ENCODE peak calls at places on chromosomes 13 and 19, in seven cellular contexts. L, Z, H, V, X, F and O are unnamed samples.

GRCh38 chr13:112657850-112658445 is 31.9 kb upstream of the ATP11A start:
- ATAC-seq in L (no peak), Z (no peak), H (peak; percentile 73), V (no peak), X (no peak), F (no peak), O (no peak)

GRCh38 chr19:5238700-5239099 is 101.9 kb downstream of the PTPRS start:
- ATAC-seq in L (no peak), Z (no peak), H (no peak), V (no peak), X (no peak), F (no peak), O (no peak)

GRCh38 chr13:93450761-93451160 is 224.2 kb downstream of the GPC6 start:
- ATAC-seq in L (no peak), Z (no peak), H (no peak), V (no peak), X (no peak), F (no peak), O (no peak)

GRCh38 chr13:103607995-103608394 is 541.8 kb upstream of the SLC10A2 start:
- ATAC-seq in L (no peak), Z (no peak), H (no peak), V (no peak), X (no peak), F (no peak), O (no peak)

GRCh38 chr13:50805805-50806204 is 37.7 kb downstream of the DLEU7 start:
- ATAC-seq in L (no peak), Z (no peak), H (no peak), V (no peak), X (no peak), F (no peak), O (no peak)

GRCh38 chr13:41032646-41033396 is 13.7 kb upstream of the ELF1 start:
- ATAC-seq in L (no peak), Z (no peak), H (no peak), V (no peak), X (peak; percentile 67), F (no peak), O (no peak)

GRCh38 chr13:111429064-111429558 is 108.7 kb downstream of the TEX29 start:
- ATAC-seq in L (peak; percentile 59), Z (no peak), H (peak; percentile 83), V (no peak), X (peak; percentile 54), F (peak; percentile 87), O (no peak)

GRCh38 chr13:41942462-41943094 is 18.3 kb downstream of the VWA8 start:
- ATAC-seq in L (no peak), Z (no peak), H (peak; percentile 30), V (peak; percentile 83), X (no peak), F (peak; percentile 82), O (no peak)

GRCh38 chr19:34666958-34667265 is 10.0 kb downstream of the SCGB2B2 start:
- ATAC-seq in L (no peak), Z (no peak), H (no peak), V (no peak), X (peak; percentile 18), F (no peak), O (no peak)

GRCh38 chr19:44939668-44940067 is 2.4 kb upstream of the APOC4 start:
- ATAC-seq in L (no peak), Z (no peak), H (no peak), V (no peak), X (no peak), F (no peak), O (no peak)

DNA sequence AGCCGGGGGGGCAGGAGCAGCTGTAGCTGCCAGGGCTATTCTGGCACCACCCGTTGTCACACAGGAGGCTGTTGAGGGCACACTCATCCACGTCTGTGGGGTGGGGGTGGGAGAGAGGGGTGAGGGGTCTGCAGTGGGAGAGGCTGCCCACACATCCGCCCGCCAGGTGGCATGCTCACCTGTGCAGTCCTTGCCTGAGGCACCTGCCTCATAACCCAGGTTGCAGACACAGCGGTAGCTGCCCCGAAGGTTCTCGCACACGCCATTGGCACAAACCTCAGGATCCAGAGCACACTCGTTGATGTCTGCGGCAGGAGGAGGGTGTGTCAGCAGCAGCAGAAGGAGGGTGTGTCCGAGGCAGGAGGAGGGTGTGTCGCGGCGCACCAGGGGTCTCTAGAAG is 20.3 kb downstream of the FBN3 start:
- ATAC-seq in L (no peak), Z (no peak), H (no peak), V (no peak), X (no peak), F (no peak), O (no peak)
- TF ChIP-seq CTCF in L (no peak), Z (no peak), H (no peak), V (no peak), X (no peak), F (no peak), O (no peak)

GRCh38 chr13:97977982-97978381 is 24.5 kb downstream of the IPO5 start:
- ATAC-seq in L (no peak), Z (no peak), H (no peak), V (no peak), X (no peak), F (no peak), O (no peak)
- H3K4me3 ChIP-seq in L (no peak overlapping the region), Z (no peak overlapping the region), H (peak overlapping the region; percentile 83), V (peak overlapping the region; percentile 90), X (peak overlapping the region; percentile 82), F (peak overlapping the region; percentile 95), O (peak overlapping the region; percentile 88)

DNA sequence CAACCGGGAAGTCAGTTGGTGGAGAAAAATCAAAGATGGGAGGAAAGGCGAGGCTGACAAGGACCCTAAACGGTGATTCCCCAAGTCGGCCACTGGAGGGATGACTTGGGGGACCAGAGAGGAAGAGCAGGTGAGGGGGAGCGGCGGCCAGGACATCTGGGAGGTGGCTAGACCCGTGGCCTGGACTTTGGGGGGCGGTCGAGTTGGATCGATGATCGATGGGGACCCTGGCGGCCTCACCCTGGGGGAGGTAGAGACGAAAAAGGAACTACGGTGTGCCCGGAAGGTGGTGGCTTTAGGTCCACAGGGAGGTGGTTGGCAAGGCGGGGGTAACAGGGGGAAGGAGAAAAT is 7.6 kb upstream of the CIRBP start:
- ATAC-seq in L (peak; percentile 0), Z (no peak), H (no peak), V (no peak), X (no peak), F (no peak), O (no peak)
- TF ChIP-seq CTCF in L (no peak), Z (no peak), H (no peak), V (no peak), X (no peak), F (no peak), O (peak; percentile 33)

GRCh38 chr19:40464059-40465024 is 1.2 kb downstream of the BLVRB start:
- ATAC-seq in L (no peak), Z (peak; percentile 9), H (peak; percentile 58), V (peak; percentile 34), X (peak; percentile 64), F (peak; percentile 60), O (peak; percentile 26)
- H3K4me3 ChIP-seq in L (no peak overlapping the region), Z (peak overlapping the region; percentile 69), H (no peak overlapping the region), V (peak overlapping the region; percentile 85), X (peak overlapping the region; percentile 86), F (peak overlapping the region; percentile 62), O (peak overlapping the region; percentile 63)

GRCh38 chr13:85260896-85261295 is 538.3 kb downstream of the SLITRK6 start:
- ATAC-seq in L (no peak), Z (no peak), H (no peak), V (no peak), X (no peak), F (no peak), O (no peak)

GRCh38 chr13:85266771-85267170 is 532.4 kb downstream of the SLITRK6 start:
- ATAC-seq in L (no peak), Z (no peak), H (no peak), V (no peak), X (no peak), F (no peak), O (no peak)

GRCh38 chr13:85265296-85265695 is 533.9 kb downstream of the SLITRK6 start:
- ATAC-seq in L (no peak), Z (no peak), H (no peak), V (no peak), X (no peak), F (no peak), O (no peak)

GRCh38 chr13:85261757-85262346 is 537.4 kb downstream of the SLITRK6 start:
- ATAC-seq in L (no peak), Z (no peak), H (no peak), V (no peak), X (no peak), F (no peak), O (no peak)

DNA sequence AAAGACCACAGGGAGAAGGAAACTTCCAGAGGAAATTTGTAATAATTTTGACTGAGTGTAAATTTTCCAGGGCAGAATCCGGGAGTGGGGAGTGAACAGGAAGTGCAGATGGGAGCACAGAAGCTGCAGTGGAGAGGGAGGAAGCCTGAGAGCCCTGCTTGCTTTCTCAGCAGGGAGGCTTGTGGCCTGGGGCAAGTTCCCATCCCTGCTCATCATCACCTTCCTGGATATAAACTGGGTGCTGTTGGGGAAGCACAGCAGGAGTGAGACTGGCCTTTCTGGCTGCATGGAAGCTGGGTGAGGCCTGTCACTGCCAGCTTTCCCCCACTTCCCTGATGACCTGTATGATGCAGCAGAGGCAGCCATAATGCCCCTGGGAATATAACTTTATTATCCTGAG is 532.9 kb downstream of the SLITRK6 start:
- ATAC-seq in L (no peak), Z (no peak), H (no peak), V (no peak), X (no peak), F (no peak), O (no peak)
- TF ChIP-seq CTCF in L (no peak), Z (no peak), H (no peak), V (no peak), X (no peak), F (no peak), O (no peak)